ENCODE peak calls at places on chromosomes 12 and 14, in five cellular contexts. One of them, this sample, is unnamed.

GRCh38 chr14:22713631-22713950 is 52.9 kb upstream of the OXA1L start:
- DNase-seq in GM13977: no peak
- DNase-seq in Calu3: no peak
- DNase-seq in ELF-1: no peak
- DNase-seq in right lobe of liver: no peak
- DNase-seq in this sample: no peak

GRCh38 chr12:103680591-103681065 is 93.6 kb downstream of the STAB2 start:
- DNase-seq in right lobe of liver: no peak
- DNase-seq in ELF-1: no peak
- DNase-seq in Calu3: no peak
- DNase-seq in GM13977: no peak
- DNase-seq in this sample: no peak

GRCh38 chr12:39571351-39571750 is 48.3 kb downstream of the ABCD2 start:
- DNase-seq in right lobe of liver: no peak
- DNase-seq in ELF-1: no peak
- DNase-seq in Calu3: no peak
- DNase-seq in GM13977: no peak
- DNase-seq in this sample: no peak

GRCh38 chr12:6955462-6956331 is 4.5 kb downstream of the PTPN6 start:
- DNase-seq in right lobe of liver: no peak
- DNase-seq in GM13977: no peak
- DNase-seq in ELF-1: no peak
- DNase-seq in Calu3: no peak
- DNase-seq in this sample: no peak

GRCh38 chr12:128261757-128262156 is 5.2 kb upstream of the TMEM132C start:
- DNase-seq in right lobe of liver: no peak
- DNase-seq in Calu3: no peak
- DNase-seq in GM13977: no peak
- DNase-seq in ELF-1: no peak
- DNase-seq in this sample: no peak

GRCh38 chr12:95802482-95803264 is 12.1 kb upstream of the NTN4 start:
- DNase-seq in GM13977: no peak
- DNase-seq in Calu3: peak
- DNase-seq in right lobe of liver: peak
- DNase-seq in ELF-1: no peak
- DNase-seq in this sample: no peak

GRCh38 chr12:18502422-18502821 is 235.4 kb downstream of the PLCZ1 start:
- DNase-seq in right lobe of liver: no peak
- DNase-seq in Calu3: no peak
- DNase-seq in ELF-1: no peak
- DNase-seq in GM13977: no peak
- DNase-seq in this sample: peak

GRCh38 chr12:93135286-93136239 is 206.5 kb upstream of the EEA1 start:
- DNase-seq in ELF-1: no peak
- DNase-seq in right lobe of liver: no peak
- DNase-seq in Calu3: peak
- DNase-seq in GM13977: no peak
- DNase-seq in this sample: peak

GRCh38 chr12:55706840-55707671 is 648 bp downstream of the ITGA7 start:
- DNase-seq in ELF-1: peak
- DNase-seq in right lobe of liver: no peak
- DNase-seq in Calu3: peak
- DNase-seq in GM13977: no peak
- DNase-seq in this sample: peak

GRCh38 chr12:92537235-92537960 is 165.4 kb upstream of the PLEKHG7 start:
- DNase-seq in right lobe of liver: no peak
- DNase-seq in GM13977: no peak
- DNase-seq in Calu3: no peak
- DNase-seq in ELF-1: no peak
- DNase-seq in this sample: no peak

GRCh38 chr14:102819176-102819628 is 42.0 kb downstream of the TRAF3 start:
- DNase-seq in GM13977: peak
- DNase-seq in Calu3: peak
- DNase-seq in ELF-1: no peak
- DNase-seq in right lobe of liver: no peak
- DNase-seq in this sample: peak

GRCh38 chr12:71948390-71948789 is 9.7 kb downstream of the TPH2 start:
- DNase-seq in right lobe of liver: no peak
- DNase-seq in Calu3: no peak
- DNase-seq in ELF-1: peak
- DNase-seq in GM13977: no peak
- DNase-seq in this sample: no peak

GRCh38 chr12:101298426-101298825 is 18.5 kb downstream of the UTP20 start:
- DNase-seq in Calu3: no peak
- DNase-seq in right lobe of liver: no peak
- DNase-seq in GM13977: no peak
- DNase-seq in ELF-1: no peak
- DNase-seq in this sample: no peak

GRCh38 chr12:14769462-14769836 is 33.8 kb downstream of the WBP11 start:
- DNase-seq in ELF-1: peak
- DNase-seq in right lobe of liver: peak
- DNase-seq in GM13977: no peak
- DNase-seq in Calu3: peak
- DNase-seq in this sample: peak

GRCh38 chr12:48336564-48336963 is 14.2 kb downstream of the ZNF641 start:
- DNase-seq in GM13977: no peak
- DNase-seq in Calu3: no peak
- DNase-seq in right lobe of liver: no peak
- DNase-seq in ELF-1: no peak
- DNase-seq in this sample: peak

GRCh38 chr12:20274008-20274407 is 94.3 kb upstream of the PDE3A start:
- DNase-seq in ELF-1: no peak
- DNase-seq in GM13977: no peak
- DNase-seq in Calu3: no peak
- DNase-seq in right lobe of liver: no peak
- DNase-seq in this sample: no peak